ENCODE peak calls at places on chromosomes 6 and 20, in nine cellular contexts. Y is GM13977; C is GM12891; H is K562; S is activated CD8-positive, alpha-beta memory T cell treated with anti-CD3 and anti-CD28 coated beads for 4 hours; U is adrenal gland; O is breast epithelium; L is mesendoderm; P is NCI-H524. T is an unnamed sample.

GRCh38 chr20:44104807-44105517 is 82.0 kb downstream of the JPH2 start:
- DNase-seq in P (no peak), H (no peak), S (no peak), U (peak), Y (no peak), O (no peak), L (no peak), C (no peak), T (no peak)

GRCh38 chr6:3455490-3456394 is 1.1 kb downstream of the SLC22A23 start:
- DNase-seq in L (peak), S (no peak), P (no peak), C (no peak), U (peak), H (peak), O (peak), Y (peak), T (no peak)

GRCh38 chr20:37911838-37912273 is 8.9 kb downstream of the VSTM2L start:
- DNase-seq in L (peak), H (peak), P (peak), U (no peak), O (peak), S (no peak), C (no peak), Y (peak), T (peak)

GRCh38 chr6:140138311-140138994 is 764.0 kb upstream of the CITED2 start:
- DNase-seq in S (no peak), O (no peak), Y (no peak), H (no peak), P (no peak), L (peak), U (no peak), C (no peak), T (no peak)

GRCh38 chr6:112626468-112627082 is 279.4 kb downstream of the RFPL4B start:
- DNase-seq in S (no peak), P (no peak), Y (peak), O (no peak), C (no peak), H (no peak), U (no peak), L (no peak), T (peak)

GRCh38 chr6:56549014-56549413 is 93.7 kb downstream of the DST start:
- DNase-seq in O (no peak), C (no peak), L (no peak), U (no peak), S (no peak), P (no peak), H (no peak), Y (no peak), T (no peak)

GRCh38 chr6:152170702-152171667 is 363.5 kb downstream of the ESR1 start:
- DNase-seq in S (no peak), P (no peak), O (no peak), H (no peak), L (peak), Y (peak), U (peak), C (peak), T (peak)

GRCh38 chr6:39217177-39217864 is 12.0 kb downstream of the KCNK5 start:
- DNase-seq in U (peak), O (no peak), S (no peak), P (no peak), H (no peak), C (no peak), Y (no peak), L (peak), T (no peak)

GRCh38 chr6:43927525-43928210 is 157.7 kb downstream of the VEGFA start:
- DNase-seq in H (no peak), S (no peak), P (no peak), Y (no peak), U (no peak), L (no peak), C (no peak), O (no peak), T (no peak)

GRCh38 chr6:47663462-47664216 is 34.7 kb upstream of the ADGRF4 start:
- DNase-seq in Y (no peak), S (no peak), C (no peak), P (no peak), H (no peak), O (no peak), L (peak), U (no peak), T (no peak)

GRCh38 chr20:4585104-4585753 is 136.5 kb upstream of the PRND start:
- DNase-seq in Y (no peak), C (no peak), L (peak), P (no peak), U (no peak), O (no peak), H (no peak), S (no peak), T (no peak)

GRCh38 chr6:87663434-87663833 is 38.6 kb downstream of the AKIRIN2 start:
- DNase-seq in L (no peak), O (no peak), S (no peak), C (no peak), Y (no peak), H (no peak), U (no peak), P (no peak), T (no peak)

GRCh38 chr6:41200296-41200900 is 551 bp downstream of the TREML2 start:
- DNase-seq in P (no peak), Y (peak), O (no peak), H (no peak), S (peak), U (peak), L (peak), C (no peak), T (peak)

GRCh38 chr6:12806811-12807210 is 90.2 kb downstream of the PHACTR1 start:
- DNase-seq in Y (no peak), L (no peak), H (no peak), P (no peak), O (no peak), S (no peak), U (no peak), C (no peak), T (no peak)

GRCh38 chr6:123829302-123829953 is 25.8 kb downstream of the NKAIN2 start:
- DNase-seq in C (no peak), P (no peak), U (no peak), O (no peak), S (no peak), L (peak), Y (no peak), H (no peak), T (no peak)

GRCh38 chr6:89009624-89010059 is 46.2 kb upstream of the RNGTT start:
- DNase-seq in P (no peak), U (no peak), O (no peak), Y (no peak), C (no peak), H (no peak), S (no peak), L (no peak), T (no peak)

GRCh38 chr6:156687875-156688549 is 89.2 kb upstream of the ARID1B start:
- DNase-seq in S (no peak), P (no peak), U (peak), L (peak), Y (peak), C (no peak), H (peak), O (no peak), T (peak)

T was measured in GM12865.